ENCODE peak calls at places on chromosomes 2 and 18, in eight cellular contexts. E is transverse colon, T is Panc1, K is K562, N is breast epithelium, Q is HCT116, F is sigmoid colon, H is stomach. L is an unnamed sample. For H3K36me3, the result is how much of the 10 kb centered on the place peaks cover.

GRCh38 chr2:7060156-7060555 is 142.9 kb downstream of the RNF144A start:
- DNase-seq in Q (no peak), T (no peak), H (no peak), K (no peak), N (no peak), F (no peak), E (no peak), L (no peak)

GRCh38 chr18:48949606-48950535 is 894 bp downstream of the SMAD7 start:
- DNase-seq in K (no peak), E (peak), F (no peak), N (no peak), T (no peak), Q (no peak), H (peak), L (no peak)

GRCh38 chr2:35538796-35539195 is 816.8 kb upstream of the CRIM1 start:
- DNase-seq in N (no peak), Q (no peak), T (no peak), H (no peak), K (no peak), E (no peak), F (no peak), L (no peak)

GRCh38 chr18:58552057-58552461 is 76.8 kb downstream of the ALPK2 start:
- DNase-seq in F (no peak), E (no peak), H (no peak), K (no peak), T (no peak), Q (no peak), N (no peak), L (no peak)

GRCh38 chr2:176653856-176654443 is 384.7 kb downstream of the MTX2 start:
- DNase-seq in Q (peak), F (peak), T (no peak), N (no peak), K (peak), H (peak), E (peak), L (no peak)

GRCh38 chr2:30346475-30347169 is 100.4 kb upstream of the LCLAT1 start:
- DNase-seq in Q (no peak), E (peak), N (no peak), K (no peak), H (no peak), T (no peak), F (peak), L (no peak)

GRCh38 chr2:150620371-150620770 is 132.9 kb upstream of the RND3 start:
- DNase-seq in E (no peak), Q (no peak), H (no peak), T (no peak), N (no peak), K (no peak), F (no peak), L (no peak)

GRCh38 chr2:170530284-170530745 is 184.8 kb upstream of the SP5 start:
- DNase-seq in Q (no peak), N (peak), H (peak), F (peak), K (peak), T (no peak), E (peak), L (peak)

GRCh38 chr2:44051948-44052347 is 56.2 kb upstream of the LRPPRC start:
- DNase-seq in F (no peak), N (no peak), Q (no peak), H (no peak), K (no peak), E (no peak), T (no peak), L (no peak)

DNA sequence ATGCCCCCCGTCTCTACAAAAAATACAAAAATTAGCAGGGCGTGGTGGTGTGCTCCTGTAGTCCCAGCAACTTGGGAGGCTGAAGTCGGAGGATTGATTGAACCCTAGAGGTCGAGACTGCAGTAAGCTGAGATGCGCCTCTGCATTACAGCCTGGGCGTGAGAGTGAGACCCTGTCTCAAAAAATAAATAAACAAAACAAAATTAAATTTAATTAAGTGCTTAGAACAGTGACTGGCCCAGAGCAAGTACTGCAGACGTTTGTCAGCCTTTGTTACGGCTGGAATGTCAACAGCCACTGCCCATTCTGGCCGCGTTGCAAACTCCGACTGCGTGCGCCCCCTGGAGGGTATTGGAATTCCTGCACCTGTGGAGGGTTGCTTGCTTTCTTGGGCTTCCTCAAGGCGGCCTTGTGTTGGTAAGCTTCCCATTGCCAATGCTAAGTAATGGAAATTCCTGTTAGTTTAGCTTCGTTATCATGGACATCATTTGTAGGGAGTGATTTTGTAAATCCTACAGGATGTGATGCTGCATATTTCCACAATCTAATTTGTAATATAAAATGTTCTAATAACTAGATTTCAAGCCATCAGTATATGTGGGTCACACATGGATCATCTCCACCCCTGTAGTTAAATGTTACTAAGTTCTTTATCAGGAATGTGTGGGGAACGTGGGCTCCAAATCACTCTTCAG is 15.9 kb upstream of the ATP6V1B1 start:
- DNase-seq in H (peak), F (peak), N (peak), T (peak), Q (peak), E (peak), K (peak), L (no peak)
- H3K36me3 ChIP-seq in H (under half), F (under half), N (under half), T (under half), Q (under half), E (under half), K (under half), L (under half)

GRCh38 chr2:197297262-197297661 is 13.3 kb downstream of the ANKRD44 start:
- DNase-seq in H (no peak), F (no peak), E (no peak), N (no peak), Q (no peak), K (no peak), T (no peak), L (no peak)
- H3K27ac ChIP-seq in H (peak), F (peak), E (peak), N (no peak), Q (no peak), K (no peak), T (no peak), L (no peak)

GRCh38 chr2:4803396-4803795 is 888.8 kb upstream of the SOX11 start:
- DNase-seq in E (no peak), F (no peak), H (no peak), K (no peak), Q (no peak), T (no peak), N (no peak), L (no peak)
- TF ChIP-seq POLR2AphosphoS5 in E (no peak), F (no peak), H (no peak), K (no peak), Q (no peak), T (no peak), N (no peak), L (no peak)

GRCh38 chr2:96287273-96287856 is 18.0 kb downstream of the SNRNP200 start:
- DNase-seq in E (no peak), Q (no peak), N (no peak), H (no peak), T (no peak), K (no peak), F (peak), L (no peak)
- H3K36me3 ChIP-seq in E (half or more), Q (half or more), N (half or more), H (half or more), T (half or more), K (half or more), F (half or more), L (half or more)

GRCh38 chr18:64202836-64203235 is 53.9 kb upstream of the LINC00305 start:
- DNase-seq in T (no peak), F (no peak), Q (no peak), H (no peak), K (no peak), E (no peak), N (no peak), L (no peak)
- H3K27ac ChIP-seq in T (no peak), F (no peak), Q (no peak), H (no peak), K (no peak), E (no peak), N (no peak), L (no peak)

DNA sequence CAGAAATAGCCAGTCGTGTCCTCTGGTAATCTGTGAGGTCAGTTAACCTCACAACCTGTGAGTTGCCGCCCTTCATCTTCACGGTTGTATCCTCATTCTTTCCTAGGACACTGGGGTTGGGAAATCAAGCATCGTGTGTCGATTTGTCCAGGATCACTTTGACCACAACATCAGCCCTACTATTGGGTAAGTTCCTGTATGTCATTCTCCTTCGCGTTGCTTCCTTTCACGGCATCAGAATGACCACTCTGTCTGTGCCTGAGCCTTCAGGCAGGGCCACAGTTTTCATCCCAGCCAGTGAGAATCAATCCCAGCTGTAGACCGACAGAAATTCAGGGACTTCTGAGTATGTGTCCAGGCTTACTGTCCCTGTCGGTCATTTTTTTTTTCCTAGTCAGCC is 67.1 kb downstream of the RAB31 start:
- DNase-seq in T (no peak), F (no peak), E (no peak), N (no peak), Q (no peak), H (no peak), K (no peak), L (peak)
- TF ChIP-seq POLR2AphosphoS5 in T (no peak), F (no peak), E (no peak), N (no peak), Q (no peak), H (peak), K (no peak), L (peak)

GRCh38 chr2:168157070-168157469 is 90.3 kb downstream of the STK39 start:
- DNase-seq in E (no peak), Q (no peak), F (no peak), H (no peak), N (no peak), K (no peak), T (no peak), L (no peak)

GRCh38 chr2:168160897-168161296 is 86.5 kb downstream of the STK39 start:
- DNase-seq in T (peak), H (no peak), E (no peak), F (no peak), Q (peak), N (no peak), K (peak), L (no peak)

GRCh38 chr2:168156661-168157060 is 90.7 kb downstream of the STK39 start:
- DNase-seq in H (no peak), T (no peak), K (no peak), N (no peak), Q (no peak), F (no peak), E (peak), L (peak)

GRCh38 chr2:168157926-168158325 is 89.5 kb downstream of the STK39 start:
- DNase-seq in H (no peak), N (no peak), T (no peak), K (no peak), Q (no peak), F (no peak), E (no peak), L (no peak)

DNA sequence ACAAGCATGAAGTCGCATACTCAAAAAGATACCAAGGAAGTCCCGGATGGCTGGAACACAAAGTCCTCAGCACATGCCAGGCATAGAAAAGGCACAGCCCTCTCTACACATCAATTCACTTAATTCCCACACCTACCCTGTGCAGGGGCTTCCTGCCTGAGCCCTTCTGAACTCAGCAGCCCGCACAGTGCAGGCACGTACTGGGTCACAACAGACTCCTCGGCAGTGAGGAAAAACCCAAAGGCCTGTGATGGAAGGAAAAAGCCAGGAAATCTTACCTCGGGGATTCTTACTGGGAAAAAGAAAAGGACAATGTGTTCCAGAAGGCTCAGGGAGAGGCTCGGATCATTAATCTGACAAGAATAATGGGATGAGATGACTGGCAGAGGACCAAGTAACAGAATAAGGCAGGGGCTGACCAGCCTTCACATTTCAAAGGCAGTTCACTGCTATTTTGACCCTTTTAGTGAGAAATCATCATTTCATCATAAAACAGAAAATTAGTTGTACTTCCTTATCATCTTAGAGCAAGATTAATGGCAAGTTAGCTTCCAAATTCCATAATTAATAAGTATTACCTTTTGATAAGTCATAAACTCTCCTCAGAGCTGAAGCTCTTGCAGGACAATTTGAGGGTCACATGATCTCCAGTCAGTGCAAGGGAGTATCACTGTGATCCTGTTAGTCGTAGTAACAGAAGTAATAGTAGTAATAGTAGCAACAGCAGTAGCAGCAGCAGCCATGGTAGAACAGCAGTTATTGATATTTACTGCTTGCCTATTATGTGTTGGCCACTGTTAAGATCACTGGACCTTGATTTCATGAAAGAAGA is 87.4 kb downstream of the STK39 start:
- DNase-seq in F (no peak), K (no peak), Q (no peak), T (no peak), E (no peak), N (no peak), H (no peak), L (peak)
- H3K36me3 ChIP-seq in F (under half), K (under half), Q (half or more), T (under half), E (under half), N (under half), H (under half), L (under half)

GRCh38 chr18:2687390-2688001 is 32.0 kb downstream of the SMCHD1 start:
- DNase-seq in Q (no peak), H (no peak), F (no peak), K (no peak), N (no peak), E (no peak), T (no peak), L (no peak)
- H3K27ac ChIP-seq in Q (no peak), H (no peak), F (no peak), K (no peak), N (no peak), E (no peak), T (no peak), L (no peak)

DNA sequence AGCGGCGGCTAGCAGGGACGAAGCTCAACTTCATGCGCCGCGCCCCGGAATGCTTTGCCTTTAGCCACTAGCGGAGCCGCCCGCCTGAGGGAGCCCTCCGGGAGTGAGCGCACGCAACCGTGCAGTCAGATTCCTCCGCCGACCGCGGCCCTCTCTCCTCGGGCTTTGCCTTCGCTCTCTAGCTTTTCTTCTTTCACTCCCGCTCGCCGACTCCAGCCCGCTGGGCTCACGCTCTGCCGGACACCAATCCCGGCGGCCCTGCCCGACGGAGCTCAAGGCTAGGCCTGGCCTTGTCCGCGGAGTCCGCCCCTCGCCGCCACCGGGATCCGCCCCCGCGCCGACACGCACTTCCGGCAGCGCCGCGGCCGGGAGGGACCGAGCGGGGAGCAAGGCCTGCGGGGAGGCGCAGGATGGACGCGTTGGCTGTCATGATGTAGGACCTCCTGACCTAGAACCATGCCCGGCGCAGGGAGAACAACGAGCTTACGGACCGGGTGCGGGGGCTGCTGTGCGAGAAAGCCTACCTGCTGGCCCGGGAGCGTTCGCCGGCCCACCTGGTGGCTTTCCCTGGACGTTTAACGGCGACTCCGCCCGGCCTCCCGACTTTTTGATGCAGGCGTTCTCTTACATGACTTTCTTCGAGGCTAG is 40.8 kb upstream of the AKAIN1 start:
- DNase-seq in Q (no peak), F (peak), E (peak), K (peak), N (peak), T (peak), H (peak), L (peak)
- TF ChIP-seq POLR2AphosphoS5 in Q (no peak), F (peak), E (peak), K (no peak), N (peak), T (peak), H (peak), L (peak)

L was measured in esophagus muscularis mucosa.